ENCODE peak calls at places on chromosome 13, in six cellular contexts. P, F, C, K, T and V are unnamed samples.

GRCh38 chr13:30791354-30791921 is 56.1 kb downstream of the ALOX5AP start:
- DNase-seq in K (no peak), P (no peak), T (no peak), F (no peak), C (no peak), V (peak; percentile 68)

GRCh38 chr13:26785845-26786630 is 25.5 kb upstream of the GPR12 start:
- DNase-seq in C (no peak), K (no peak), P (peak; percentile 70), F (peak; percentile 37), T (no peak), V (no peak)

GRCh38 chr13:41785402-41786142 is 175.3 kb downstream of the VWA8 start:
- DNase-seq in K (no peak), C (no peak), P (no peak), T (no peak), F (no peak), V (no peak)

GRCh38 chr13:91045351-91046034 is 302.0 kb upstream of the MIR17HG start:
- DNase-seq in K (no peak), T (no peak), P (no peak), F (no peak), C (no peak), V (peak; percentile 46)

GRCh38 chr13:32164622-32165268 is 133.2 kb downstream of the FRY start:
- DNase-seq in P (peak; percentile 7), C (no peak), F (no peak), T (no peak), K (peak; percentile 20), V (peak; percentile 88)

GRCh38 chr13:80744147-80744914 is 403.4 kb upstream of the SPRY2 start:
- DNase-seq in P (no peak), C (no peak), K (no peak), T (no peak), F (no peak), V (no peak)

GRCh38 chr13:50438351-50438750 is 405.1 kb downstream of the DLEU7 start:
- DNase-seq in T (no peak), F (no peak), P (no peak), C (no peak), K (no peak), V (no peak)

GRCh38 chr13:112981361-112981905 is 12.4 kb downstream of the MCF2L start:
- DNase-seq in C (no peak), K (no peak), F (no peak), P (no peak), T (no peak), V (no peak)

GRCh38 chr13:22740264-22740663 is 440.5 kb upstream of the SGCG start:
- DNase-seq in C (no peak), P (no peak), F (no peak), T (no peak), K (no peak), V (no peak)

GRCh38 chr13:110816500-110816899 is 98.4 kb downstream of the ANKRD10 start:
- DNase-seq in T (no peak), F (no peak), P (no peak), K (peak; percentile 21), C (peak; percentile 50), V (no peak)